ENCODE peak calls at places on chromosomes 13 and 19, in nine cellular contexts. Q, P, B, U, H, W, S, V and L are unnamed samples.

GRCh38 chr13:43303040-43303729 is 279.8 kb downstream of the DNAJC15 start:
- DNase-seq in W (no peak), B (peak), U (no peak), H (peak), V (peak), S (peak), P (peak), Q (peak), L (peak)

GRCh38 chr19:4373601-4374441 is 26.5 kb downstream of the SH3GL1 start:
- DNase-seq in S (peak), V (no peak), B (peak), H (no peak), U (no peak), P (peak), Q (peak), W (no peak), L (no peak)

GRCh38 chr19:46967578-46968018 is 52.0 kb upstream of the NPAS1 start:
- DNase-seq in U (no peak), H (no peak), S (no peak), V (no peak), W (peak), Q (no peak), P (peak), B (peak), L (no peak)

GRCh38 chr19:41753159-41753558 is 2.2 kb upstream of the CEACAM6 start:
- DNase-seq in U (no peak), V (peak), H (peak), B (peak), W (peak), S (no peak), Q (peak), P (peak), L (peak)

GRCh38 chr19:35994868-35995654 is at the start of gene SDHAF1:
- DNase-seq in V (peak), H (peak), W (peak), Q (peak), B (peak), S (peak), P (peak), U (peak), L (peak)

GRCh38 chr13:59950201-59950730 is 213.5 kb downstream of the DIAPH3 start:
- DNase-seq in U (no peak), P (no peak), S (no peak), V (no peak), W (no peak), H (peak), B (no peak), Q (no peak), L (no peak)

GRCh38 chr13:29654384-29654783 is 58.9 kb upstream of the SLC7A1 start:
- DNase-seq in Q (peak), U (no peak), W (no peak), B (no peak), V (peak), P (no peak), S (no peak), H (no peak), L (no peak)

GRCh38 chr19:6769006-6769637 is 1.9 kb upstream of the SH2D3A start:
- DNase-seq in B (no peak), P (no peak), W (no peak), H (no peak), U (no peak), Q (no peak), S (no peak), V (peak), L (no peak)

GRCh38 chr19:56837492-56837891 is 3.0 kb downstream of the PEG3 start:
- DNase-seq in B (peak), V (no peak), P (peak), S (peak), Q (peak), W (no peak), U (peak), H (no peak), L (peak)

GRCh38 chr19:5960005-5961001 is 17.6 kb downstream of the RANBP3 start:
- DNase-seq in S (no peak), U (no peak), V (no peak), B (peak), P (no peak), W (no peak), H (peak), Q (no peak), L (no peak)

GRCh38 chr13:111342716-111343115 is 22.3 kb downstream of the TEX29 start:
- DNase-seq in P (no peak), B (no peak), W (no peak), S (no peak), H (no peak), V (no peak), Q (no peak), U (no peak), L (no peak)

GRCh38 chr13:110815471-110816204 is 99.2 kb downstream of the ANKRD10 start:
- DNase-seq in S (no peak), U (no peak), V (no peak), Q (no peak), B (no peak), P (no peak), W (no peak), H (peak), L (no peak)

GRCh38 chr19:50310759-50311465 is 18.3 kb downstream of the KCNC3 start:
- DNase-seq in U (no peak), B (no peak), P (no peak), W (no peak), V (no peak), S (no peak), Q (no peak), H (no peak), L (no peak)

GRCh38 chr19:14890616-14891379 is 4.9 kb upstream of the OR7A17 start:
- DNase-seq in S (peak), P (no peak), V (no peak), U (no peak), W (no peak), Q (no peak), B (no peak), H (no peak), L (no peak)

GRCh38 chr13:55013051-55013450 is 1984.4 kb downstream of the OLFM4 start:
- DNase-seq in W (no peak), V (no peak), P (no peak), B (no peak), H (no peak), Q (no peak), S (no peak), U (no peak), L (peak)

GRCh38 chr13:61286148-61286745 is 129.4 kb downstream of the PCDH20 start:
- DNase-seq in P (no peak), V (peak), S (no peak), W (no peak), H (peak), Q (no peak), B (no peak), U (no peak), L (peak)

GRCh38 chr19:4553775-4554174 is 5.7 kb downstream of the SEMA6B start:
- DNase-seq in W (no peak), B (no peak), U (no peak), Q (no peak), P (no peak), H (no peak), V (no peak), S (no peak), L (no peak)

GRCh38 chr19:43362179-43362578 is 8.7 kb downstream of the CD177 start:
- DNase-seq in Q (peak), B (no peak), W (no peak), U (no peak), S (no peak), H (no peak), V (peak), P (no peak), L (no peak)

GRCh38 chr19:13953021-13953531 is 767 bp downstream of the DCAF15 start:
- DNase-seq in H (no peak), P (no peak), B (peak), U (no peak), W (no peak), Q (peak), S (no peak), V (peak), L (no peak)

GRCh38 chr19:6613711-6614110 is 22.8 kb upstream of the CD70 start:
- DNase-seq in B (no peak), V (peak), W (peak), H (no peak), U (no peak), S (no peak), Q (no peak), P (no peak), L (no peak)

GRCh38 chr13:110341445-110342247 is 34.6 kb downstream of the COL4A2 start:
- DNase-seq in W (no peak), V (no peak), Q (no peak), U (no peak), B (peak), H (peak), S (peak), P (peak), L (no peak)